ENCODE peak calls at places on chromosomes 3 and 15, in nine cellular contexts. One of them, this sample, is unnamed.

GRCh38 chr15:37981781-37982180 is 47.3 kb downstream of the TMCO5A start:
- DNase-seq in endothelial cell: no peak
- DNase-seq in T-helper 2 cell: no peak
- DNase-seq in GM03348: peak
- DNase-seq in activated CD8-positive, alpha-beta memory T cell treated with anti-CD3 and anti-CD28 coated beads, Interleukin-2, amount 10 ng/mL, durations not matched to agents 7 days and 5 days: no peak
- DNase-seq in mucosa of descending colon: no peak
- DNase-seq in HL-60: no peak
- DNase-seq in stimulated activated CD8-positive, alpha-beta memory T cell treated with anti-CD3 and anti-CD28 coated beads, Interleukin-12 subunit alpha, Interleukin-12 subunit beta, amount 100 ng/mL, for 4 hours: no peak
- DNase-seq in amniotic epithelial cell: peak
- DNase-seq in this sample: no peak

GRCh38 chr3:47865192-47865591 is 62.3 kb downstream of the DHX30 start:
- DNase-seq in endothelial cell: no peak
- DNase-seq in T-helper 2 cell: no peak
- DNase-seq in GM03348: no peak
- DNase-seq in activated CD8-positive, alpha-beta memory T cell treated with anti-CD3 and anti-CD28 coated beads, Interleukin-2, amount 10 ng/mL, durations not matched to agents 7 days and 5 days: no peak
- DNase-seq in mucosa of descending colon: no peak
- DNase-seq in HL-60: no peak
- DNase-seq in stimulated activated CD8-positive, alpha-beta memory T cell treated with anti-CD3 and anti-CD28 coated beads, Interleukin-12 subunit alpha, Interleukin-12 subunit beta, amount 100 ng/mL, for 4 hours: no peak
- DNase-seq in amniotic epithelial cell: peak
- DNase-seq in this sample: no peak

GRCh38 chr3:52290596-52291507 is 3.2 kb downstream of the GLYCTK start:
- DNase-seq in endothelial cell: no peak
- DNase-seq in T-helper 2 cell: no peak
- DNase-seq in GM03348: no peak
- DNase-seq in activated CD8-positive, alpha-beta memory T cell treated with anti-CD3 and anti-CD28 coated beads, Interleukin-2, amount 10 ng/mL, durations not matched to agents 7 days and 5 days: no peak
- DNase-seq in mucosa of descending colon: peak
- DNase-seq in HL-60: no peak
- DNase-seq in stimulated activated CD8-positive, alpha-beta memory T cell treated with anti-CD3 and anti-CD28 coated beads, Interleukin-12 subunit alpha, Interleukin-12 subunit beta, amount 100 ng/mL, for 4 hours: no peak
- DNase-seq in amniotic epithelial cell: no peak
- DNase-seq in this sample: no peak

GRCh38 chr3:137174514-137174913 is 216.7 kb downstream of the IL20RB start:
- DNase-seq in endothelial cell: no peak
- DNase-seq in T-helper 2 cell: no peak
- DNase-seq in GM03348: no peak
- DNase-seq in activated CD8-positive, alpha-beta memory T cell treated with anti-CD3 and anti-CD28 coated beads, Interleukin-2, amount 10 ng/mL, durations not matched to agents 7 days and 5 days: no peak
- DNase-seq in mucosa of descending colon: no peak
- DNase-seq in HL-60: no peak
- DNase-seq in stimulated activated CD8-positive, alpha-beta memory T cell treated with anti-CD3 and anti-CD28 coated beads, Interleukin-12 subunit alpha, Interleukin-12 subunit beta, amount 100 ng/mL, for 4 hours: no peak
- DNase-seq in amniotic epithelial cell: no peak
- DNase-seq in this sample: no peak

GRCh38 chr15:90902656-90902995 is 476 bp upstream of the MAN2A2 start:
- DNase-seq in endothelial cell: no peak
- DNase-seq in T-helper 2 cell: peak
- DNase-seq in GM03348: peak
- DNase-seq in activated CD8-positive, alpha-beta memory T cell treated with anti-CD3 and anti-CD28 coated beads, Interleukin-2, amount 10 ng/mL, durations not matched to agents 7 days and 5 days: no peak
- DNase-seq in mucosa of descending colon: no peak
- DNase-seq in HL-60: no peak
- DNase-seq in stimulated activated CD8-positive, alpha-beta memory T cell treated with anti-CD3 and anti-CD28 coated beads, Interleukin-12 subunit alpha, Interleukin-12 subunit beta, amount 100 ng/mL, for 4 hours: peak
- DNase-seq in amniotic epithelial cell: peak
- DNase-seq in this sample: no peak

GRCh38 chr3:11168881-11169805 is 14.8 kb downstream of the HRH1 start:
- DNase-seq in endothelial cell: no peak
- DNase-seq in T-helper 2 cell: no peak
- DNase-seq in GM03348: no peak
- DNase-seq in activated CD8-positive, alpha-beta memory T cell treated with anti-CD3 and anti-CD28 coated beads, Interleukin-2, amount 10 ng/mL, durations not matched to agents 7 days and 5 days: no peak
- DNase-seq in mucosa of descending colon: no peak
- DNase-seq in HL-60: no peak
- DNase-seq in stimulated activated CD8-positive, alpha-beta memory T cell treated with anti-CD3 and anti-CD28 coated beads, Interleukin-12 subunit alpha, Interleukin-12 subunit beta, amount 100 ng/mL, for 4 hours: no peak
- DNase-seq in amniotic epithelial cell: no peak
- DNase-seq in this sample: no peak

GRCh38 chr3:13879102-13879945 is 547 bp downstream of the WNT7A start:
- DNase-seq in endothelial cell: peak
- DNase-seq in T-helper 2 cell: peak
- DNase-seq in GM03348: peak
- DNase-seq in activated CD8-positive, alpha-beta memory T cell treated with anti-CD3 and anti-CD28 coated beads, Interleukin-2, amount 10 ng/mL, durations not matched to agents 7 days and 5 days: no peak
- DNase-seq in mucosa of descending colon: no peak
- DNase-seq in HL-60: no peak
- DNase-seq in stimulated activated CD8-positive, alpha-beta memory T cell treated with anti-CD3 and anti-CD28 coated beads, Interleukin-12 subunit alpha, Interleukin-12 subunit beta, amount 100 ng/mL, for 4 hours: no peak
- DNase-seq in amniotic epithelial cell: no peak
- DNase-seq in this sample: no peak

GRCh38 chr3:151156618-151157216 is 46.3 kb downstream of the GPR171 start:
- DNase-seq in endothelial cell: peak
- DNase-seq in T-helper 2 cell: no peak
- DNase-seq in GM03348: peak
- DNase-seq in activated CD8-positive, alpha-beta memory T cell treated with anti-CD3 and anti-CD28 coated beads, Interleukin-2, amount 10 ng/mL, durations not matched to agents 7 days and 5 days: no peak
- DNase-seq in mucosa of descending colon: peak
- DNase-seq in HL-60: peak
- DNase-seq in stimulated activated CD8-positive, alpha-beta memory T cell treated with anti-CD3 and anti-CD28 coated beads, Interleukin-12 subunit alpha, Interleukin-12 subunit beta, amount 100 ng/mL, for 4 hours: no peak
- DNase-seq in amniotic epithelial cell: peak
- DNase-seq in this sample: no peak

GRCh38 chr3:139299261-139300132 is 44.3 kb upstream of the MRPS22 start:
- DNase-seq in endothelial cell: no peak
- DNase-seq in T-helper 2 cell: no peak
- DNase-seq in GM03348: peak
- DNase-seq in activated CD8-positive, alpha-beta memory T cell treated with anti-CD3 and anti-CD28 coated beads, Interleukin-2, amount 10 ng/mL, durations not matched to agents 7 days and 5 days: no peak
- DNase-seq in mucosa of descending colon: no peak
- DNase-seq in HL-60: no peak
- DNase-seq in stimulated activated CD8-positive, alpha-beta memory T cell treated with anti-CD3 and anti-CD28 coated beads, Interleukin-12 subunit alpha, Interleukin-12 subunit beta, amount 100 ng/mL, for 4 hours: no peak
- DNase-seq in amniotic epithelial cell: peak
- DNase-seq in this sample: no peak

GRCh38 chr3:113839551-113839950 is 963 bp downstream of the GRAMD1C start:
- DNase-seq in endothelial cell: no peak
- DNase-seq in T-helper 2 cell: no peak
- DNase-seq in GM03348: no peak
- DNase-seq in activated CD8-positive, alpha-beta memory T cell treated with anti-CD3 and anti-CD28 coated beads, Interleukin-2, amount 10 ng/mL, durations not matched to agents 7 days and 5 days: no peak
- DNase-seq in mucosa of descending colon: no peak
- DNase-seq in HL-60: no peak
- DNase-seq in stimulated activated CD8-positive, alpha-beta memory T cell treated with anti-CD3 and anti-CD28 coated beads, Interleukin-12 subunit alpha, Interleukin-12 subunit beta, amount 100 ng/mL, for 4 hours: no peak
- DNase-seq in amniotic epithelial cell: no peak
- DNase-seq in this sample: no peak

GRCh38 chr3:86895202-86895601 is 95.7 kb downstream of the VGLL3 start:
- DNase-seq in endothelial cell: no peak
- DNase-seq in T-helper 2 cell: no peak
- DNase-seq in GM03348: no peak
- DNase-seq in activated CD8-positive, alpha-beta memory T cell treated with anti-CD3 and anti-CD28 coated beads, Interleukin-2, amount 10 ng/mL, durations not matched to agents 7 days and 5 days: no peak
- DNase-seq in mucosa of descending colon: no peak
- DNase-seq in HL-60: no peak
- DNase-seq in stimulated activated CD8-positive, alpha-beta memory T cell treated with anti-CD3 and anti-CD28 coated beads, Interleukin-12 subunit alpha, Interleukin-12 subunit beta, amount 100 ng/mL, for 4 hours: no peak
- DNase-seq in amniotic epithelial cell: no peak
- DNase-seq in this sample: no peak

GRCh38 chr15:44489464-44489863 is 47.5 kb upstream of the EIF3J start:
- DNase-seq in endothelial cell: no peak
- DNase-seq in T-helper 2 cell: no peak
- DNase-seq in GM03348: peak
- DNase-seq in activated CD8-positive, alpha-beta memory T cell treated with anti-CD3 and anti-CD28 coated beads, Interleukin-2, amount 10 ng/mL, durations not matched to agents 7 days and 5 days: no peak
- DNase-seq in mucosa of descending colon: no peak
- DNase-seq in HL-60: no peak
- DNase-seq in stimulated activated CD8-positive, alpha-beta memory T cell treated with anti-CD3 and anti-CD28 coated beads, Interleukin-12 subunit alpha, Interleukin-12 subunit beta, amount 100 ng/mL, for 4 hours: no peak
- DNase-seq in amniotic epithelial cell: peak
- DNase-seq in this sample: no peak

GRCh38 chr15:64343841-64344240 is 12.1 kb downstream of the CSNK1G1 start:
- DNase-seq in endothelial cell: no peak
- DNase-seq in T-helper 2 cell: no peak
- DNase-seq in GM03348: peak
- DNase-seq in activated CD8-positive, alpha-beta memory T cell treated with anti-CD3 and anti-CD28 coated beads, Interleukin-2, amount 10 ng/mL, durations not matched to agents 7 days and 5 days: no peak
- DNase-seq in mucosa of descending colon: no peak
- DNase-seq in HL-60: no peak
- DNase-seq in stimulated activated CD8-positive, alpha-beta memory T cell treated with anti-CD3 and anti-CD28 coated beads, Interleukin-12 subunit alpha, Interleukin-12 subunit beta, amount 100 ng/mL, for 4 hours: no peak
- DNase-seq in amniotic epithelial cell: no peak
- DNase-seq in this sample: no peak

GRCh38 chr3:141737108-141737507 is 990 bp upstream of the RNF7 start:
- DNase-seq in endothelial cell: no peak
- DNase-seq in T-helper 2 cell: no peak
- DNase-seq in GM03348: no peak
- DNase-seq in activated CD8-positive, alpha-beta memory T cell treated with anti-CD3 and anti-CD28 coated beads, Interleukin-2, amount 10 ng/mL, durations not matched to agents 7 days and 5 days: no peak
- DNase-seq in mucosa of descending colon: no peak
- DNase-seq in HL-60: peak
- DNase-seq in stimulated activated CD8-positive, alpha-beta memory T cell treated with anti-CD3 and anti-CD28 coated beads, Interleukin-12 subunit alpha, Interleukin-12 subunit beta, amount 100 ng/mL, for 4 hours: no peak
- DNase-seq in amniotic epithelial cell: no peak
- DNase-seq in this sample: no peak

GRCh38 chr15:64774556-64775523 is 549 bp downstream of the RBPMS2 start:
- DNase-seq in endothelial cell: peak
- DNase-seq in T-helper 2 cell: no peak
- DNase-seq in GM03348: peak
- DNase-seq in activated CD8-positive, alpha-beta memory T cell treated with anti-CD3 and anti-CD28 coated beads, Interleukin-2, amount 10 ng/mL, durations not matched to agents 7 days and 5 days: no peak
- DNase-seq in mucosa of descending colon: peak
- DNase-seq in HL-60: no peak
- DNase-seq in stimulated activated CD8-positive, alpha-beta memory T cell treated with anti-CD3 and anti-CD28 coated beads, Interleukin-12 subunit alpha, Interleukin-12 subunit beta, amount 100 ng/mL, for 4 hours: no peak
- DNase-seq in amniotic epithelial cell: peak
- DNase-seq in this sample: peak

GRCh38 chr3:152586974-152587373 is 248.0 kb upstream of the P2RY1 start:
- DNase-seq in endothelial cell: no peak
- DNase-seq in T-helper 2 cell: no peak
- DNase-seq in GM03348: no peak
- DNase-seq in activated CD8-positive, alpha-beta memory T cell treated with anti-CD3 and anti-CD28 coated beads, Interleukin-2, amount 10 ng/mL, durations not matched to agents 7 days and 5 days: no peak
- DNase-seq in mucosa of descending colon: no peak
- DNase-seq in HL-60: no peak
- DNase-seq in stimulated activated CD8-positive, alpha-beta memory T cell treated with anti-CD3 and anti-CD28 coated beads, Interleukin-12 subunit alpha, Interleukin-12 subunit beta, amount 100 ng/mL, for 4 hours: no peak
- DNase-seq in amniotic epithelial cell: peak
- DNase-seq in this sample: no peak

GRCh38 chr3:134334231-134334900 is 39.9 kb downstream of the AMOTL2 start:
- DNase-seq in endothelial cell: no peak
- DNase-seq in T-helper 2 cell: no peak
- DNase-seq in GM03348: peak
- DNase-seq in activated CD8-positive, alpha-beta memory T cell treated with anti-CD3 and anti-CD28 coated beads, Interleukin-2, amount 10 ng/mL, durations not matched to agents 7 days and 5 days: no peak
- DNase-seq in mucosa of descending colon: no peak
- DNase-seq in HL-60: no peak
- DNase-seq in stimulated activated CD8-positive, alpha-beta memory T cell treated with anti-CD3 and anti-CD28 coated beads, Interleukin-12 subunit alpha, Interleukin-12 subunit beta, amount 100 ng/mL, for 4 hours: no peak
- DNase-seq in amniotic epithelial cell: peak
- DNase-seq in this sample: no peak

GRCh38 chr3:178618197-178618596 is 82.0 kb downstream of the KCNMB2 start:
- DNase-seq in endothelial cell: no peak
- DNase-seq in T-helper 2 cell: no peak
- DNase-seq in GM03348: peak
- DNase-seq in activated CD8-positive, alpha-beta memory T cell treated with anti-CD3 and anti-CD28 coated beads, Interleukin-2, amount 10 ng/mL, durations not matched to agents 7 days and 5 days: no peak
- DNase-seq in mucosa of descending colon: no peak
- DNase-seq in HL-60: no peak
- DNase-seq in stimulated activated CD8-positive, alpha-beta memory T cell treated with anti-CD3 and anti-CD28 coated beads, Interleukin-12 subunit alpha, Interleukin-12 subunit beta, amount 100 ng/mL, for 4 hours: no peak
- DNase-seq in amniotic epithelial cell: peak
- DNase-seq in this sample: no peak

GRCh38 chr3:46711305-46711704 is 6.4 kb downstream of the PRSS50 start:
- DNase-seq in endothelial cell: no peak
- DNase-seq in T-helper 2 cell: no peak
- DNase-seq in GM03348: no peak
- DNase-seq in activated CD8-positive, alpha-beta memory T cell treated with anti-CD3 and anti-CD28 coated beads, Interleukin-2, amount 10 ng/mL, durations not matched to agents 7 days and 5 days: no peak
- DNase-seq in mucosa of descending colon: no peak
- DNase-seq in HL-60: no peak
- DNase-seq in stimulated activated CD8-positive, alpha-beta memory T cell treated with anti-CD3 and anti-CD28 coated beads, Interleukin-12 subunit alpha, Interleukin-12 subunit beta, amount 100 ng/mL, for 4 hours: no peak
- DNase-seq in amniotic epithelial cell: no peak
- DNase-seq in this sample: peak

GRCh38 chr15:89107984-89108383 is 19.7 kb downstream of the ABHD2 start:
- DNase-seq in endothelial cell: no peak
- DNase-seq in T-helper 2 cell: no peak
- DNase-seq in GM03348: no peak
- DNase-seq in activated CD8-positive, alpha-beta memory T cell treated with anti-CD3 and anti-CD28 coated beads, Interleukin-2, amount 10 ng/mL, durations not matched to agents 7 days and 5 days: no peak
- DNase-seq in mucosa of descending colon: no peak
- DNase-seq in HL-60: no peak
- DNase-seq in stimulated activated CD8-positive, alpha-beta memory T cell treated with anti-CD3 and anti-CD28 coated beads, Interleukin-12 subunit alpha, Interleukin-12 subunit beta, amount 100 ng/mL, for 4 hours: no peak
- DNase-seq in amniotic epithelial cell: no peak
- DNase-seq in this sample: no peak

GRCh38 chr15:42081463-42081830 is 12.9 kb downstream of the PLA2G4D start:
- DNase-seq in endothelial cell: no peak
- DNase-seq in T-helper 2 cell: no peak
- DNase-seq in GM03348: no peak
- DNase-seq in activated CD8-positive, alpha-beta memory T cell treated with anti-CD3 and anti-CD28 coated beads, Interleukin-2, amount 10 ng/mL, durations not matched to agents 7 days and 5 days: no peak
- DNase-seq in mucosa of descending colon: no peak
- DNase-seq in HL-60: no peak
- DNase-seq in stimulated activated CD8-positive, alpha-beta memory T cell treated with anti-CD3 and anti-CD28 coated beads, Interleukin-12 subunit alpha, Interleukin-12 subunit beta, amount 100 ng/mL, for 4 hours: no peak
- DNase-seq in amniotic epithelial cell: no peak
- DNase-seq in this sample: no peak

GRCh38 chr15:79430901-79431635 is 1.1 kb upstream of the MINAR1 start:
- DNase-seq in endothelial cell: no peak
- DNase-seq in T-helper 2 cell: no peak
- DNase-seq in GM03348: no peak
- DNase-seq in activated CD8-positive, alpha-beta memory T cell treated with anti-CD3 and anti-CD28 coated beads, Interleukin-2, amount 10 ng/mL, durations not matched to agents 7 days and 5 days: no peak
- DNase-seq in mucosa of descending colon: no peak
- DNase-seq in HL-60: no peak
- DNase-seq in stimulated activated CD8-positive, alpha-beta memory T cell treated with anti-CD3 and anti-CD28 coated beads, Interleukin-12 subunit alpha, Interleukin-12 subunit beta, amount 100 ng/mL, for 4 hours: no peak
- DNase-seq in amniotic epithelial cell: no peak
- DNase-seq in this sample: no peak

GRCh38 chr3:66164155-66164554 is 56.6 kb upstream of the SLC25A26 start:
- DNase-seq in endothelial cell: no peak
- DNase-seq in T-helper 2 cell: no peak
- DNase-seq in GM03348: no peak
- DNase-seq in activated CD8-positive, alpha-beta memory T cell treated with anti-CD3 and anti-CD28 coated beads, Interleukin-2, amount 10 ng/mL, durations not matched to agents 7 days and 5 days: no peak
- DNase-seq in mucosa of descending colon: no peak
- DNase-seq in HL-60: no peak
- DNase-seq in stimulated activated CD8-positive, alpha-beta memory T cell treated with anti-CD3 and anti-CD28 coated beads, Interleukin-12 subunit alpha, Interleukin-12 subunit beta, amount 100 ng/mL, for 4 hours: no peak
- DNase-seq in amniotic epithelial cell: no peak
- DNase-seq in this sample: no peak

GRCh38 chr3:158381274-158381868 is 189.6 kb upstream of the MLF1 start:
- DNase-seq in endothelial cell: no peak
- DNase-seq in T-helper 2 cell: no peak
- DNase-seq in GM03348: peak
- DNase-seq in activated CD8-positive, alpha-beta memory T cell treated with anti-CD3 and anti-CD28 coated beads, Interleukin-2, amount 10 ng/mL, durations not matched to agents 7 days and 5 days: no peak
- DNase-seq in mucosa of descending colon: no peak
- DNase-seq in HL-60: no peak
- DNase-seq in stimulated activated CD8-positive, alpha-beta memory T cell treated with anti-CD3 and anti-CD28 coated beads, Interleukin-12 subunit alpha, Interleukin-12 subunit beta, amount 100 ng/mL, for 4 hours: no peak
- DNase-seq in amniotic epithelial cell: peak
- DNase-seq in this sample: no peak

GRCh38 chr3:13619661-13620230 is 70.8 kb downstream of the FBLN2 start:
- DNase-seq in endothelial cell: no peak
- DNase-seq in T-helper 2 cell: no peak
- DNase-seq in GM03348: no peak
- DNase-seq in activated CD8-positive, alpha-beta memory T cell treated with anti-CD3 and anti-CD28 coated beads, Interleukin-2, amount 10 ng/mL, durations not matched to agents 7 days and 5 days: no peak
- DNase-seq in mucosa of descending colon: no peak
- DNase-seq in HL-60: no peak
- DNase-seq in stimulated activated CD8-positive, alpha-beta memory T cell treated with anti-CD3 and anti-CD28 coated beads, Interleukin-12 subunit alpha, Interleukin-12 subunit beta, amount 100 ng/mL, for 4 hours: no peak
- DNase-seq in amniotic epithelial cell: no peak
- DNase-seq in this sample: no peak

GRCh38 chr3:64266065-64266874 is 41.0 kb upstream of the PRICKLE2 start:
- DNase-seq in endothelial cell: no peak
- DNase-seq in T-helper 2 cell: no peak
- DNase-seq in GM03348: peak
- DNase-seq in activated CD8-positive, alpha-beta memory T cell treated with anti-CD3 and anti-CD28 coated beads, Interleukin-2, amount 10 ng/mL, durations not matched to agents 7 days and 5 days: no peak
- DNase-seq in mucosa of descending colon: peak
- DNase-seq in HL-60: no peak
- DNase-seq in stimulated activated CD8-positive, alpha-beta memory T cell treated with anti-CD3 and anti-CD28 coated beads, Interleukin-12 subunit alpha, Interleukin-12 subunit beta, amount 100 ng/mL, for 4 hours: no peak
- DNase-seq in amniotic epithelial cell: peak
- DNase-seq in this sample: no peak

GRCh38 chr3:194711913-194712312 is 26.2 kb downstream of the FAM43A start:
- DNase-seq in endothelial cell: no peak
- DNase-seq in T-helper 2 cell: no peak
- DNase-seq in GM03348: peak
- DNase-seq in activated CD8-positive, alpha-beta memory T cell treated with anti-CD3 and anti-CD28 coated beads, Interleukin-2, amount 10 ng/mL, durations not matched to agents 7 days and 5 days: no peak
- DNase-seq in mucosa of descending colon: no peak
- DNase-seq in HL-60: no peak
- DNase-seq in stimulated activated CD8-positive, alpha-beta memory T cell treated with anti-CD3 and anti-CD28 coated beads, Interleukin-12 subunit alpha, Interleukin-12 subunit beta, amount 100 ng/mL, for 4 hours: no peak
- DNase-seq in amniotic epithelial cell: peak
- DNase-seq in this sample: no peak

GRCh38 chr3:170572665-170573253 is 13.1 kb downstream of the SLC7A14 start:
- DNase-seq in endothelial cell: no peak
- DNase-seq in T-helper 2 cell: no peak
- DNase-seq in GM03348: peak
- DNase-seq in activated CD8-positive, alpha-beta memory T cell treated with anti-CD3 and anti-CD28 coated beads, Interleukin-2, amount 10 ng/mL, durations not matched to agents 7 days and 5 days: no peak
- DNase-seq in mucosa of descending colon: no peak
- DNase-seq in HL-60: no peak
- DNase-seq in stimulated activated CD8-positive, alpha-beta memory T cell treated with anti-CD3 and anti-CD28 coated beads, Interleukin-12 subunit alpha, Interleukin-12 subunit beta, amount 100 ng/mL, for 4 hours: no peak
- DNase-seq in amniotic epithelial cell: peak
- DNase-seq in this sample: no peak

GRCh38 chr3:136495213-136495612 is 245.1 kb downstream of the PCCB start:
- DNase-seq in endothelial cell: no peak
- DNase-seq in T-helper 2 cell: no peak
- DNase-seq in GM03348: no peak
- DNase-seq in activated CD8-positive, alpha-beta memory T cell treated with anti-CD3 and anti-CD28 coated beads, Interleukin-2, amount 10 ng/mL, durations not matched to agents 7 days and 5 days: no peak
- DNase-seq in mucosa of descending colon: no peak
- DNase-seq in HL-60: no peak
- DNase-seq in stimulated activated CD8-positive, alpha-beta memory T cell treated with anti-CD3 and anti-CD28 coated beads, Interleukin-12 subunit alpha, Interleukin-12 subunit beta, amount 100 ng/mL, for 4 hours: no peak
- DNase-seq in amniotic epithelial cell: no peak
- DNase-seq in this sample: no peak

GRCh38 chr3:13710251-13710650 is 161.3 kb downstream of the FBLN2 start:
- DNase-seq in endothelial cell: peak
- DNase-seq in T-helper 2 cell: no peak
- DNase-seq in GM03348: no peak
- DNase-seq in activated CD8-positive, alpha-beta memory T cell treated with anti-CD3 and anti-CD28 coated beads, Interleukin-2, amount 10 ng/mL, durations not matched to agents 7 days and 5 days: peak
- DNase-seq in mucosa of descending colon: no peak
- DNase-seq in HL-60: no peak
- DNase-seq in stimulated activated CD8-positive, alpha-beta memory T cell treated with anti-CD3 and anti-CD28 coated beads, Interleukin-12 subunit alpha, Interleukin-12 subunit beta, amount 100 ng/mL, for 4 hours: no peak
- DNase-seq in amniotic epithelial cell: no peak
- DNase-seq in this sample: no peak

GRCh38 chr3:142940472-142940871 is 23.0 kb downstream of the PAQR9 start:
- DNase-seq in endothelial cell: no peak
- DNase-seq in T-helper 2 cell: no peak
- DNase-seq in GM03348: no peak
- DNase-seq in activated CD8-positive, alpha-beta memory T cell treated with anti-CD3 and anti-CD28 coated beads, Interleukin-2, amount 10 ng/mL, durations not matched to agents 7 days and 5 days: no peak
- DNase-seq in mucosa of descending colon: no peak
- DNase-seq in HL-60: no peak
- DNase-seq in stimulated activated CD8-positive, alpha-beta memory T cell treated with anti-CD3 and anti-CD28 coated beads, Interleukin-12 subunit alpha, Interleukin-12 subunit beta, amount 100 ng/mL, for 4 hours: no peak
- DNase-seq in amniotic epithelial cell: no peak
- DNase-seq in this sample: no peak

This sample was measured in T-cell.